ENCODE peak calls at places on chromosomes 3 and 15, in six cellular contexts. G, E, L, D, U and Z are unnamed samples.

GRCh38 chr3:27696906-27697305 is 25.2 kb downstream of the EOMES start:
- DNase-seq in U (no peak), D (no peak), E (no peak), G (no peak), L (no peak), Z (no peak)

GRCh38 chr3:193732391-193732790 is 139.4 kb downstream of the OPA1 start:
- DNase-seq in L (peak; percentile 24), U (no peak), G (no peak), D (no peak), E (peak; percentile 77), Z (peak; percentile 65)

GRCh38 chr15:55194246-55194645 is 2.5 kb downstream of the RSL24D1 start:
- DNase-seq in L (no peak), G (no peak), D (no peak), U (no peak), E (no peak), Z (no peak)

GRCh38 chr15:39183177-39183881 is 397.6 kb upstream of the THBS1 start:
- DNase-seq in D (no peak), U (no peak), E (no peak), G (no peak), L (no peak), Z (no peak)

GRCh38 chr3:72185549-72186484 is 400.9 kb upstream of the PROK2 start:
- DNase-seq in U (no peak), L (peak; percentile 53), G (no peak), D (no peak), E (peak; percentile 89), Z (no peak)

GRCh38 chr15:29364429-29365078 is 94.9 kb upstream of the NSMCE3 start:
- DNase-seq in L (peak; percentile 82), D (no peak), E (peak; percentile 65), G (no peak), U (no peak), Z (peak; percentile 46)

GRCh38 chr3:120017692-120018091 is 76.6 kb downstream of the GSK3B start:
- DNase-seq in E (no peak), U (no peak), L (no peak), G (no peak), D (no peak), Z (no peak)

GRCh38 chr3:17057316-17057715 is 172.6 kb downstream of the PLCL2 start:
- DNase-seq in D (no peak), L (peak; percentile 65), G (no peak), E (peak; percentile 37), U (no peak), Z (peak; percentile 61)

GRCh38 chr15:92601940-92602593 is 53.5 kb downstream of the FAM174B start:
- DNase-seq in L (no peak), D (no peak), G (no peak), E (no peak), U (no peak), Z (no peak)

GRCh38 chr3:257826-258225 is 61.3 kb downstream of the CHL1 start:
- DNase-seq in G (no peak), E (no peak), U (no peak), L (no peak), D (no peak), Z (no peak)

GRCh38 chr3:112374334-112374734 is 41.4 kb downstream of the CD200 start:
- DNase-seq in U (no peak), L (no peak), D (no peak), E (peak; percentile 85), G (no peak), Z (no peak)

GRCh38 chr3:41629072-41629471 is 332.8 kb downstream of the ULK4 start:
- DNase-seq in L (no peak), G (no peak), D (no peak), E (no peak), U (no peak), Z (no peak)

GRCh38 chr3:190811775-190812480 is 50.6 kb downstream of the GMNC start:
- DNase-seq in E (peak; percentile 76), G (peak; percentile 16), U (no peak), D (no peak), L (peak; percentile 3), Z (peak; percentile 11)

GRCh38 chr3:195448205-195448875 is 5.5 kb upstream of the ACAP2 start:
- DNase-seq in U (no peak), E (no peak), D (no peak), G (no peak), L (no peak), Z (no peak)

GRCh38 chr3:66215106-66215505 is 5.7 kb upstream of the SLC25A26 start:
- DNase-seq in D (no peak), U (no peak), G (no peak), L (no peak), E (no peak), Z (no peak)

GRCh38 chr3:122502139-122502538 is 12.6 kb downstream of the KPNA1 start:
- DNase-seq in U (no peak), E (peak; percentile 22), L (no peak), D (no peak), G (no peak), Z (no peak)

GRCh38 chr15:57890351-57890750 is 175.2 kb downstream of the ALDH1A2 start:
- DNase-seq in U (no peak), D (no peak), G (no peak), E (peak; percentile 71), L (no peak), Z (peak; percentile 36)

GRCh38 chr15:75109731-75110130 is 86.3 kb downstream of the PPCDC start:
- DNase-seq in U (no peak), E (no peak), L (no peak), G (no peak), D (no peak), Z (no peak)

GRCh38 chr3:13093687-13094086 is 20.5 kb upstream of the IQSEC1 start:
- DNase-seq in E (no peak), L (no peak), U (no peak), G (no peak), D (no peak), Z (no peak)

GRCh38 chr3:46089237-46090011 is 62.1 kb upstream of the XCR1 start:
- DNase-seq in E (peak; percentile 88), L (peak; percentile 52), D (no peak), G (peak; percentile 36), U (no peak), Z (peak; percentile 76)

GRCh38 chr15:62362608-62363007 is 197.5 kb upstream of the C2CD4B start:
- DNase-seq in U (no peak), G (no peak), D (no peak), L (peak; percentile 45), E (peak; percentile 90), Z (peak; percentile 85)

GRCh38 chr3:128399221-128399915 is 67.3 kb downstream of the DNAJB8 start:
- DNase-seq in U (no peak), L (no peak), E (no peak), D (no peak), G (no peak), Z (no peak)

GRCh38 chr3:195207056-195207455 is 63.9 kb downstream of the XXYLT1 start:
- DNase-seq in L (no peak), U (no peak), D (no peak), E (no peak), G (no peak), Z (no peak)

GRCh38 chr3:54366839-54367238 is 244.5 kb downstream of the CACNA2D3 start:
- DNase-seq in U (no peak), D (no peak), E (no peak), G (no peak), L (no peak), Z (no peak)

GRCh38 chr3:16279417-16279816 is 14.4 kb downstream of the OXNAD1 start:
- DNase-seq in L (no peak), U (no peak), D (no peak), G (no peak), E (peak; percentile 44), Z (no peak)

GRCh38 chr3:153768559-153769469 is 352.4 kb upstream of the ARHGEF26 start:
- DNase-seq in L (peak; percentile 5), E (peak; percentile 74), D (peak; percentile 62), G (peak; percentile 4), U (peak; percentile 17), Z (no peak)

GRCh38 chr3:12797892-12798558 is 1.5 kb downstream of the CAND2 start:
- DNase-seq in U (no peak), D (no peak), L (no peak), G (no peak), E (no peak), Z (no peak)

GRCh38 chr3:27728195-27729087 is 6.3 kb upstream of the EOMES start:
- DNase-seq in D (no peak), L (no peak), E (no peak), U (no peak), G (no peak), Z (no peak)

GRCh38 chr3:43063114-43063513 is 42.8 kb downstream of the POMGNT2 start:
- DNase-seq in E (peak; percentile 12), U (no peak), G (no peak), L (no peak), D (no peak), Z (no peak)

GRCh38 chr3:193805448-193805847 is 212.4 kb downstream of the OPA1 start:
- DNase-seq in D (no peak), U (no peak), L (no peak), E (peak; percentile 72), G (no peak), Z (no peak)

GRCh38 chr3:127254730-127255129 is 33.1 kb downstream of the PRR20G start:
- DNase-seq in L (no peak), D (no peak), U (no peak), G (no peak), E (no peak), Z (no peak)

GRCh38 chr3:71726106-71726505 is 904 bp upstream of the EIF4E3 start:
- DNase-seq in L (no peak), G (no peak), E (no peak), D (peak; percentile 57), U (peak; percentile 47), Z (no peak)

GRCh38 chr3:190458040-190458439 is 8.3 kb upstream of the TMEM207 start:
- DNase-seq in E (peak; percentile 17), D (no peak), L (no peak), G (no peak), U (no peak), Z (no peak)

GRCh38 chr3:65953301-65953812 is 85.4 kb downstream of the MAGI1 start:
- DNase-seq in E (peak; percentile 45), U (no peak), G (no peak), L (no peak), D (no peak), Z (no peak)

GRCh38 chr3:174216948-174217718 is 642.0 kb upstream of the NAALADL2 start:
- DNase-seq in L (no peak), E (no peak), D (peak; percentile 13), G (no peak), U (no peak), Z (no peak)

GRCh38 chr3:51800758-51801140 is 21.7 kb upstream of the IQCF6 start:
- DNase-seq in U (no peak), E (no peak), D (no peak), L (no peak), G (no peak), Z (no peak)

GRCh38 chr3:48155122-48155521 is 33.1 kb downstream of the CDC25A start:
- DNase-seq in D (no peak), L (no peak), E (peak; percentile 83), G (no peak), U (no peak), Z (peak; percentile 42)